ENCODE peak calls at places on chromosomes 2 and 18, in eight cellular contexts. E is HepG2, R is K562, V is suprapubic skin, L is stomach, D is transverse colon, U is H1, Q is GM12878. K is an unnamed sample.
A peak's percentile ranks its signal among the peaks of the same experiment; 100 is the strongest.

GRCh38 chr2:122704109-122704563 is 948.7 kb downstream of the TSN start:
- DNase-seq in V (no peak), E (no peak), D (no peak), Q (peak; percentile 66), U (no peak), R (no peak), L (no peak), K (no peak)

GRCh38 chr18:78127041-78127440 is 852.6 kb upstream of the SALL3 start:
- DNase-seq in V (no peak), R (no peak), Q (no peak), D (no peak), L (no peak), E (no peak), U (no peak), K (no peak)

GRCh38 chr2:45944075-45944474 is 292.6 kb downstream of the PRKCE start:
- DNase-seq in D (no peak), Q (no peak), E (no peak), L (no peak), U (no peak), V (no peak), R (no peak), K (no peak)

GRCh38 chr18:48805826-48806535 is 144.8 kb downstream of the SMAD7 start:
- DNase-seq in V (peak; percentile 45), Q (no peak), L (peak; percentile 7), E (no peak), D (peak; percentile 5), U (no peak), R (no peak), K (peak; percentile 6)

GRCh38 chr18:22194151-22194598 is 24.8 kb downstream of the GATA6 start:
- DNase-seq in E (peak; percentile 96), D (peak; percentile 83), V (peak; percentile 48), Q (no peak), L (peak; percentile 78), R (peak; percentile 80), U (no peak), K (no peak)

GRCh38 chr18:59884331-59884730 is 15.5 kb upstream of the PMAIP1 start:
- DNase-seq in Q (no peak), D (no peak), E (no peak), V (no peak), R (no peak), U (no peak), L (no peak), K (no peak)

GRCh38 chr2:190887089-190887488 is 6.5 kb downstream of the GLS start:
- DNase-seq in R (no peak), U (no peak), Q (peak; percentile 48), E (no peak), V (no peak), L (no peak), D (no peak), K (no peak)

GRCh38 chr2:199219551-199219950 is 238.2 kb downstream of the SATB2 start:
- DNase-seq in V (no peak), U (no peak), L (no peak), R (no peak), D (no peak), Q (no peak), E (no peak), K (no peak)

GRCh38 chr2:37367984-37368383 is 23.6 kb downstream of the QPCT start:
- DNase-seq in V (no peak), D (no peak), Q (no peak), L (no peak), U (no peak), E (no peak), R (no peak), K (no peak)

GRCh38 chr2:190497428-190497827 is 37.1 kb downstream of the NEMP2 start:
- DNase-seq in L (no peak), V (no peak), E (peak; percentile 29), D (no peak), U (no peak), R (no peak), Q (no peak), K (no peak)

GRCh38 chr2:216548901-216549321 is 50.3 kb downstream of the RPL37A start:
- DNase-seq in L (no peak), U (no peak), R (no peak), Q (no peak), V (no peak), E (no peak), D (no peak), K (no peak)

GRCh38 chr2:130834923-130835765 is 1.6 kb upstream of the ARHGEF4 start:
- DNase-seq in E (no peak), R (no peak), V (no peak), Q (no peak), L (no peak), D (no peak), U (no peak), K (no peak)

GRCh38 chr2:24434576-24434975 is 56.5 kb upstream of the NCOA1 start:
- DNase-seq in U (no peak), R (no peak), Q (no peak), L (no peak), E (no peak), D (no peak), V (no peak), K (no peak)

GRCh38 chr18:13589316-13589715 is 137.0 kb downstream of the FAM210A start:
- DNase-seq in V (no peak), U (no peak), R (no peak), L (no peak), Q (no peak), E (no peak), D (no peak), K (no peak)

GRCh38 chr2:39938035-39938835 is 159.2 kb upstream of the THUMPD2 start:
- DNase-seq in E (no peak), V (no peak), R (no peak), Q (no peak), L (no peak), U (no peak), D (no peak), K (no peak)

DNA sequence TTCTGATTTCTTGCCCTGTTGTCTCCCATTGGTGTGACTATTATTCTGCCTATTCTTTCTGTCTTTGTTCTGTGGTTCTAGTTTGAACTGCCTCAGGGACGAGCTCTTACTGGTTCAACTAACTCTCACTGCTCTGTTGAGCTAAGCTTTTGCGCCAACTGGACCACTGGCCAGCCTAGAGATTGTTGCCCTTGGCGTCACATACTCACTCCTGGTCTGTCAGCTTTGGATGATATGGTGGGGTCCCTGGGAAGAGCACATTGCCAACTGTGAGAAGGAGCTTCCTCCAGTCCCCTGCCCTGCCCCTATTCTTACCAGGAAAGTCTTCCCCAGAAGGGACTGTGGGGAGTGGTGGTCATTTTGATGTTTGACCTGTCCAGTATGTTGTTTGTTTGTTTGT is 6.0 kb downstream of the MTHFD2 start:
- DNase-seq in U (no peak), R (no peak), L (no peak), E (no peak), D (no peak), V (no peak), Q (no peak), K (no peak)
- TF ChIP-seq EP300 in U (no peak), R (no peak), L (no peak), E (no peak), D (no peak), V (no peak), Q (no peak), K (no peak)

DNA sequence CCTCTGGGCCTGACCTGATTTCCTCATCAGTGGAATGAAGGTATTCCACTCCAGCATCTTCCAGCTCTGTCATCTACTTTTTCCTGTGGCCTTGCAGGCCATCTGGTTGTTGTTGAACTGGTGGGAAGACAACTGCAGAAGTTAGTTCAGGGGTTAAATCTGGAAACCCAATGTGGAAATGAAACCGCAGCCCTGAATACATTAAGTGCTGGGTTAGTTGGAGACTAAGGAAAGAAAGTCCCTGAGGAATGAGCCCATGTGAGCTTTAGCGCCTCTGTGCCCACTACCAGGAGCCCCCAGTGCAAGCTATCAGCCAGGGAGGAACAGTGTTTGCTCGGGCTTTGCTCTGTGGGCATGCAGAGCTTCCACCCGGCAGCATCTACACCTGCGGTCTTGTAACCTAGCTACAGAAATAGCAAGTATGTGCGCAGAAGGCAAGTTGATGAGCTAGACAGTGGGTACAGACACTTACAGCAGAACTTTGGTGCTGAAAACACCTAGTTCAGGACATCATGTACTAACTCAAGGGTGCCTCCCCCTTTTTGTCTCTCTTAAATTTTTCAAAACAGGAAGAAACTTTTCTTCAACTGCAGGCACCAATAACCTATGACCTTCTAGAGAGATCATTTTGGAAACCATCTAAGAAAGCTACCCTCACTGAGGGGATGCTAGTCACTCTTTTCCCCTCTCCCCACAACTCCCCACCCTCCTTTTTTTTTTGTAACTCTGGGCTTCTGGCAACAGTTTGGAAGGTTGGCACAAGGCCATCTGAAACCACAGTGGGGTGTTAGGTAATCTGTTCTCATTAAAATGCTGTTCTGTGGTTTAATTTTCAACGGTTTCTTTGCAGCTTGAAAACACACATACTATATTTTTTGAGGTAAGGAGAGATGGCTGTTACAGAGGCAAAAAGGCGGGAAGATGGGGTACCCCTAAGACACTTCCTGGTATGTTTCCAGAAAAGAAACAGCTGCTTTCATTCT is 18.3 kb upstream of the CXCR4 start:
- DNase-seq in D (peak; percentile 71), E (no peak), Q (no peak), L (peak; percentile 58), R (no peak), U (no peak), V (no peak), K (no peak)
- H3K4me3 ChIP-seq in D (no peak overlapping the region), E (no peak overlapping the region), Q (no peak overlapping the region), L (no peak overlapping the region), R (no peak overlapping the region), U (no peak overlapping the region), V (no peak overlapping the region), K (no peak overlapping the region)

DNA sequence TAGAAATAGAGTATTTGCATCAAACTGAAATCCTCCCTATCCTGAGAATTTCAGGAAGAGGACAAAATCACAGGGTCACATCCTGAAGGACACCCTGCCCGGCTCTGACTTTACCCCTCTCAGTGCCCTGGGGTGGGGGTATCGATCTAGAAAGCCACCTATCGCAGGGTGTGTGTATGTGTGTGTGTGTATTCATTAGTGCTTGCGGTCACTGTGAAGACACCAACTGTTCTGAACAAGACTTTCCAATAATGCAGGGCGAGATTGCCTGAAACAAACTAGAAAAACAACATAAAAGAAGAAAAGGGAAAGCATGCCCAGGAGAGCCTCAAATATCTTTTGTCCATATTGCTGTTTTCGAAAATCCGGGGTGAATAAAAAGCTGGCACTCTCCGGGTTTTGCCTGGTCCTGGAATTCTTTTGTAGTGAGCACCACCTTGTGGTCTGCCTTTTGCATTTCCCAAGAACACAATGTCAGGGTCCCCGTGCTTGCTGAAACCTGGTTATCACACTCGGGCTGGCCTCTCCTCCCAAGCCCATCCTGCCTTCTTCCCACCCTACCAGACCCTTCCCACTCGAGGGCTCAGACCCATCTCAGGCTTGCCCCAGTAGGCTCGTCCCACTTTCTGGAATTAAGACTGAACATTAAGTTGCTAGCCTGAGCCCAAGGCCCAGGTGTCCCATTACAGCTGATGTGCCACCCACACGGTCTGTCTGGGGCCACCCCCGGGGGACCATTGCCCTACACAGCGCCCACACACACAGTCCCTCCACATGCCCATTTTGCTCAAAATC is 25.0 kb upstream of the COPS8 start:
- DNase-seq in D (peak; percentile 37), L (peak; percentile 54), Q (no peak), V (no peak), R (peak; percentile 16), E (peak; percentile 62), U (no peak), K (peak; percentile 44)
- TF ChIP-seq POLR2AphosphoS5 in D (no peak), L (no peak), Q (no peak), V (no peak), R (no peak), E (no peak), U (no peak), K (no peak)

DNA sequence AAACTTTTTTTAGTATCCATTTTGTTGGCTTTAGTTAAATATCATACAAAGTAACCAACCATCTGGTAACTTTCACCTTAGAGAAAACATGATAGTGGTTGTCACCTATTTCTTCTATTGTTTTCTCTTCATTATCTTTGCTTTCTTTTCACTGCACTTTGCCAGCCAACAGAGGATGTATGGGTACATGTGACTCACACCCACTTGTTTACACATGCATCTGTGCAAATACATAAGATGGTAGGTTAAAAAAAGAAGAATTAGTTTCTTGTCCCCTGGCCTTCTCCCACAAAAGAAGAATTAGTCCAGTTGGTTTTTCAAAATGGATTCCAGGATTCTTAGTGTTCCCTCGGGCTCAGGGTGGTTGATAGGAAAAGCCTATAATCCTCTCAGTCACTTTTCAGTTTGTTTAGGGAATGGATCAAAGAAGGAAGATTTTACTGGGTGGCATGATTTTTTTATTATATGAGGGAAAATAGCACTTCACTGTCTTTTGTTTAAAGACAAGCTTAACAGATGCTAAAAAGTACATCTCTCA is 46.6 kb downstream of the CDK15 start:
- DNase-seq in D (no peak), Q (no peak), L (no peak), R (no peak), E (peak; percentile 13), V (no peak), U (no peak), K (no peak)
- TF ChIP-seq EP300 in D (no peak), Q (no peak), L (no peak), R (no peak), E (no peak), V (no peak), U (no peak), K (no peak)